ENCODE peak calls at places on chromosome 6, in five cellular contexts. One of them, this sample, is unnamed.

GRCh38 chr6:157621401-157621800 is 201.6 kb upstream of the SNX9 start:
- DNase-seq in cardiac muscle cell: no peak
- DNase-seq in mesothelial cell of epicardium: no peak
- DNase-seq in neural progenitor cell: no peak
- DNase-seq in heart left ventricle: no peak
- DNase-seq in this sample: no peak

GRCh38 chr6:143294265-143294664 is 156.2 kb downstream of the ADAT2 start:
- DNase-seq in neural progenitor cell: no peak
- DNase-seq in heart left ventricle: no peak
- DNase-seq in mesothelial cell of epicardium: no peak
- DNase-seq in cardiac muscle cell: no peak
- DNase-seq in this sample: no peak

GRCh38 chr6:26553264-26553738 is 15.1 kb downstream of the HMGN4 start:
- DNase-seq in mesothelial cell of epicardium: peak
- DNase-seq in heart left ventricle: peak
- DNase-seq in neural progenitor cell: peak
- DNase-seq in cardiac muscle cell: peak
- DNase-seq in this sample: peak

GRCh38 chr6:21001736-21002135 is 467.5 kb downstream of the CDKAL1 start:
- DNase-seq in neural progenitor cell: no peak
- DNase-seq in heart left ventricle: no peak
- DNase-seq in cardiac muscle cell: no peak
- DNase-seq in mesothelial cell of epicardium: no peak
- DNase-seq in this sample: no peak

GRCh38 chr6:1313755-1314503 is 2.0 kb downstream of the FOXQ1 start:
- DNase-seq in mesothelial cell of epicardium: peak
- DNase-seq in heart left ventricle: no peak
- DNase-seq in neural progenitor cell: peak
- DNase-seq in cardiac muscle cell: peak
- DNase-seq in this sample: no peak

GRCh38 chr6:135883045-135883444 is 31.5 kb downstream of the PDE7B start:
- DNase-seq in mesothelial cell of epicardium: no peak
- DNase-seq in neural progenitor cell: no peak
- DNase-seq in cardiac muscle cell: no peak
- DNase-seq in heart left ventricle: no peak
- DNase-seq in this sample: no peak

GRCh38 chr6:2959909-2960719 is 11.3 kb downstream of the SERPINB6 start:
- DNase-seq in cardiac muscle cell: no peak
- DNase-seq in mesothelial cell of epicardium: no peak
- DNase-seq in neural progenitor cell: peak
- DNase-seq in heart left ventricle: no peak
- DNase-seq in this sample: no peak

GRCh38 chr6:70663881-70664466 is 3.7 kb upstream of the SMAP1 start:
- DNase-seq in heart left ventricle: no peak
- DNase-seq in mesothelial cell of epicardium: no peak
- DNase-seq in cardiac muscle cell: no peak
- DNase-seq in neural progenitor cell: no peak
- DNase-seq in this sample: no peak

GRCh38 chr6:31125162-31125561 is 4.9 kb upstream of the CDSN start:
- DNase-seq in mesothelial cell of epicardium: no peak
- DNase-seq in cardiac muscle cell: no peak
- DNase-seq in heart left ventricle: peak
- DNase-seq in neural progenitor cell: no peak
- DNase-seq in this sample: no peak

GRCh38 chr6:138246650-138247440 is 28.6 kb upstream of the PBOV1 start:
- DNase-seq in heart left ventricle: no peak
- DNase-seq in mesothelial cell of epicardium: no peak
- DNase-seq in neural progenitor cell: no peak
- DNase-seq in cardiac muscle cell: no peak
- DNase-seq in this sample: no peak

GRCh38 chr6:90109141-90109540 is 187.5 kb downstream of the BACH2 start:
- DNase-seq in cardiac muscle cell: no peak
- DNase-seq in mesothelial cell of epicardium: no peak
- DNase-seq in heart left ventricle: no peak
- DNase-seq in neural progenitor cell: no peak
- DNase-seq in this sample: no peak

GRCh38 chr6:110528051-110528929 is 51.9 kb upstream of the SLC22A16 start:
- DNase-seq in mesothelial cell of epicardium: no peak
- DNase-seq in heart left ventricle: peak
- DNase-seq in cardiac muscle cell: peak
- DNase-seq in neural progenitor cell: peak
- DNase-seq in this sample: peak

GRCh38 chr6:2029130-2029794 is 216.1 kb downstream of the GMDS start:
- DNase-seq in cardiac muscle cell: no peak
- DNase-seq in mesothelial cell of epicardium: no peak
- DNase-seq in neural progenitor cell: no peak
- DNase-seq in heart left ventricle: no peak
- DNase-seq in this sample: no peak

GRCh38 chr6:2899596-2899995 is 3.5 kb downstream of the SERPINB9 start:
- DNase-seq in neural progenitor cell: no peak
- DNase-seq in mesothelial cell of epicardium: no peak
- DNase-seq in cardiac muscle cell: no peak
- DNase-seq in heart left ventricle: no peak
- DNase-seq in this sample: no peak

GRCh38 chr6:148599967-148600426 is 146.8 kb upstream of the UST start:
- DNase-seq in cardiac muscle cell: no peak
- DNase-seq in heart left ventricle: no peak
- DNase-seq in mesothelial cell of epicardium: no peak
- DNase-seq in neural progenitor cell: peak
- DNase-seq in this sample: no peak

GRCh38 chr6:32108094-32108627 is 977 bp downstream of the TNXB start:
- DNase-seq in heart left ventricle: peak
- DNase-seq in cardiac muscle cell: no peak
- DNase-seq in neural progenitor cell: peak
- DNase-seq in mesothelial cell of epicardium: no peak
- DNase-seq in this sample: no peak

GRCh38 chr6:24666097-24666615 is 543 bp downstream of the TDP2 start:
- DNase-seq in cardiac muscle cell: peak
- DNase-seq in mesothelial cell of epicardium: peak
- DNase-seq in heart left ventricle: peak
- DNase-seq in neural progenitor cell: no peak
- DNase-seq in this sample: no peak

GRCh38 chr6:21987501-21987957 is 309.3 kb downstream of the PRL start:
- DNase-seq in mesothelial cell of epicardium: peak
- DNase-seq in cardiac muscle cell: peak
- DNase-seq in heart left ventricle: peak
- DNase-seq in neural progenitor cell: peak
- DNase-seq in this sample: peak

GRCh38 chr6:31901953-31902643 is at the start of gene ZBTB12:
- DNase-seq in neural progenitor cell: peak
- DNase-seq in heart left ventricle: peak
- DNase-seq in mesothelial cell of epicardium: peak
- DNase-seq in cardiac muscle cell: peak
- DNase-seq in this sample: peak

GRCh38 chr6:161922631-161923119 is 648.8 kb upstream of the AGPAT4 start:
- DNase-seq in heart left ventricle: peak
- DNase-seq in mesothelial cell of epicardium: no peak
- DNase-seq in neural progenitor cell: peak
- DNase-seq in cardiac muscle cell: peak
- DNase-seq in this sample: peak

GRCh38 chr6:45843848-45844521 is 171.7 kb downstream of the CLIC5 start:
- DNase-seq in neural progenitor cell: no peak
- DNase-seq in heart left ventricle: no peak
- DNase-seq in mesothelial cell of epicardium: no peak
- DNase-seq in cardiac muscle cell: no peak
- DNase-seq in this sample: no peak

GRCh38 chr6:106609699-106610098 is 19.6 kb downstream of the RTN4IP1 start:
- DNase-seq in neural progenitor cell: peak
- DNase-seq in cardiac muscle cell: peak
- DNase-seq in mesothelial cell of epicardium: no peak
- DNase-seq in heart left ventricle: no peak
- DNase-seq in this sample: no peak

GRCh38 chr6:75204222-75204958 is 1.5 kb downstream of the COL12A1 start:
- DNase-seq in heart left ventricle: peak
- DNase-seq in neural progenitor cell: peak
- DNase-seq in mesothelial cell of epicardium: peak
- DNase-seq in cardiac muscle cell: peak
- DNase-seq in this sample: peak

GRCh38 chr6:75207211-75207984 is 1.5 kb upstream of the COL12A1 start:
- DNase-seq in mesothelial cell of epicardium: peak
- DNase-seq in heart left ventricle: peak
- DNase-seq in cardiac muscle cell: no peak
- DNase-seq in neural progenitor cell: peak
- DNase-seq in this sample: peak

GRCh38 chr6:75205776-75206334 is at the start of gene COL12A1:
- DNase-seq in cardiac muscle cell: peak
- DNase-seq in heart left ventricle: peak
- DNase-seq in neural progenitor cell: peak
- DNase-seq in mesothelial cell of epicardium: peak
- DNase-seq in this sample: peak

GRCh38 chr6:75204959-75205775 is 686 bp downstream of the COL12A1 start:
- DNase-seq in cardiac muscle cell: peak
- DNase-seq in mesothelial cell of epicardium: peak
- DNase-seq in neural progenitor cell: peak
- DNase-seq in heart left ventricle: peak
- DNase-seq in this sample: peak

DNA sequence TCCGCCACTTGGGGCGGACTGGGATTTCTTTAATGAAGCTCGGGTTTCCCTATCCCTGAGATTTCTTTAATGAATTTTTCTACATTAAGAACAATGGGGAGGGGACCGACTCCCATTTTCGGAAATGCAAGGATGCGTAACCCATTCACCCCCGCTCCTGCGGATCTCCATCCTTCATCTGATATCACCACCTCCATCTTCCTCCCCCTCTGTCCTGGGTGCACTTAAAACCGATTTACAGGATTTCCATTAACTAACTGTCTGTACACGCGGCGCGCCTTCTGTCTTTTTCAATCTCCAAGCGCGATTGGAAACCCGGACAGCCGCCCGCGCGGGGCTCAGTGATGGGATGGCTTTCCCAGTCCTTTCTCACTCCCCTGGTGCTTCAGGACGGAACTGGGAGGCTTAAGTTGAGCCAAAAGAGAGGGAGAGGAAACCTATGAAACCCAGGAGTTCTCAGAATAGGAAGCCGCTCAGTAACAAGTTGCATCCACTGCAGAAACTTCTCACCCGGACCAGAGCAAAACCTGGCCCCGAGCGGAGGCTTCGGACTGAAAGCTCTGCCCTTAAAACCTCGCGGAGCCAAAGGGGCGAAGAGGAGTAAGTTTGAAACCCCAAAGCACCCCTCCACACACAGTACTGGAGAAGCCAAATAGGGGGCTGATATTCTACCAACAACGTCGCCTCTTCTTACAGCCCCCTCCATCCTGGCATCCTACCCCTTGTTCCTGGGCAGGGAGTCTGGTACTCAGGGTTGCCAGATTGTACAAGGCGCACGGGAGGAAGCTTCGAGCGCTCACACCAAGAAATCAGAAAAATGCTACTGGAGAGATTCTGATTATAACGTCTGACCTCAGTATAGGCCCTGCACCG is 721 bp upstream of the COL12A1 start:
- DNase-seq in cardiac muscle cell: no peak
- DNase-seq in neural progenitor cell: peak
- DNase-seq in heart left ventricle: peak
- DNase-seq in mesothelial cell of epicardium: no peak
- DNase-seq in this sample: no peak
- TF ChIP-seq CTCF in cardiac muscle cell: no peak
- TF ChIP-seq CTCF in neural progenitor cell: peak
- TF ChIP-seq CTCF in heart left ventricle: peak
- TF ChIP-seq CTCF in mesothelial cell of epicardium: no peak
- TF ChIP-seq CTCF in this sample: no peak

DNA sequence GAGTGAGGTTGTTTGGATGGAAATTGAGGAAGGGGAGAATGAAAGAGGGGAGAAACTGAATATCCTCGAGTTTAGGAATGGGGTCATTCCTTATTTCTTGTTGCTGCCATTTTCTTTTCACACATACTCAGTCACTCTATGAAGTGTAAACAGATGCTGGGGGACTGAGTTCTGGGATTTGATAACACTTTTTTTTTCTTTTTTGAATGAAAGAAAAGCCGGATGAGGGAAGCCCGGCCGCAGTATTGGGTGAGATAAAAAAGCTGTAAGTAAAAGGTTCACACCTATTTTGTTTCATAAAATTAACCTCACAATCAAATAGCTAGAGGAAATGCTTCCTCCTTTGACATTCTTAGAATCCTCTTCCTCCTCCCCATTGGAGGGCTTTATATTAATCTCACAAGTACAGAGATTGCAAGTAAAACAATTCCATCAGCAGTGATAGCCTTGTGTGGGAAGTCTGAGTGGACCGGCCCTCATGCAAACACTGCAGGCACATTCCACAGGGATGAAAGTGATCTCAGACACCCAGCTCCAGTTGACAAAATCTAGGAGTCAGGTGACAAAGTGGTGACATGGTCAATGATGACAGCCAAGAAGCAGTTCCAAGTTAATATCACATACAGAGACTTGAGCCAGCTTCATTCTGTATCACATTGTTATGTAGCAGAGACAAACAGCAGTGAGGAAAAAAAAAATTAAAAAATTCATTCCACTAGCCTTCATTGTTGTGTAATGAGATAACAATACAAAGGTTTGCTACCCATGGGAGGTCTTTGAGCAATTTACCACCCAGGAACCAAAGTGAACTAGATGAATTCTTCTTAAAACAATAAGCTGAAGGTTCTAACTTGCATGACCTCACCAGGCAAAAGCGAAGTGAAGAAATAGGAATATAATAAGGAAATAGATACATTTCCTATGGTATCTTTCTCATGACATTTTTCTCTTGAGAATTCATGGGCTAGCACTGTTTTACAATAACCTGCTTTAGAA is 391.0 kb upstream of the HSF2 start:
- DNase-seq in heart left ventricle: peak
- DNase-seq in cardiac muscle cell: peak
- DNase-seq in mesothelial cell of epicardium: no peak
- DNase-seq in neural progenitor cell: peak
- DNase-seq in this sample: no peak
- TF ChIP-seq CTCF in heart left ventricle: no peak
- TF ChIP-seq CTCF in cardiac muscle cell: no peak
- TF ChIP-seq CTCF in mesothelial cell of epicardium: no peak
- TF ChIP-seq CTCF in neural progenitor cell: no peak
- TF ChIP-seq CTCF in this sample: no peak

GRCh38 chr6:44002591-44003344 is 124.5 kb downstream of the MRPL14 start:
- DNase-seq in neural progenitor cell: peak
- DNase-seq in heart left ventricle: peak
- DNase-seq in mesothelial cell of epicardium: peak
- DNase-seq in cardiac muscle cell: peak
- DNase-seq in this sample: peak
- TF ChIP-seq CTCF in neural progenitor cell: peak
- TF ChIP-seq CTCF in heart left ventricle: no peak
- TF ChIP-seq CTCF in mesothelial cell of epicardium: no peak
- TF ChIP-seq CTCF in cardiac muscle cell: peak
- TF ChIP-seq CTCF in this sample: peak

GRCh38 chr6:55290736-55291135 is 36.5 kb upstream of the GFRAL start:
- DNase-seq in cardiac muscle cell: no peak
- DNase-seq in heart left ventricle: no peak
- DNase-seq in mesothelial cell of epicardium: no peak
- DNase-seq in neural progenitor cell: no peak
- DNase-seq in this sample: no peak

GRCh38 chr6:55293116-55293515 is 34.2 kb upstream of the GFRAL start:
- DNase-seq in neural progenitor cell: peak
- DNase-seq in heart left ventricle: no peak
- DNase-seq in cardiac muscle cell: peak
- DNase-seq in mesothelial cell of epicardium: no peak
- DNase-seq in this sample: no peak
- TF ChIP-seq CTCF in neural progenitor cell: peak
- TF ChIP-seq CTCF in heart left ventricle: no peak
- TF ChIP-seq CTCF in cardiac muscle cell: peak
- TF ChIP-seq CTCF in mesothelial cell of epicardium: no peak
- TF ChIP-seq CTCF in this sample: peak

GRCh38 chr6:151647871-151648639 is 154.2 kb downstream of the CCDC170 start:
- DNase-seq in cardiac muscle cell: peak
- DNase-seq in heart left ventricle: no peak
- DNase-seq in neural progenitor cell: peak
- DNase-seq in mesothelial cell of epicardium: no peak
- DNase-seq in this sample: peak
- TF ChIP-seq CTCF in cardiac muscle cell: peak
- TF ChIP-seq CTCF in heart left ventricle: no peak
- TF ChIP-seq CTCF in neural progenitor cell: peak
- TF ChIP-seq CTCF in mesothelial cell of epicardium: no peak
- TF ChIP-seq CTCF in this sample: peak

This sample was measured in neural crest cell.